ENCODE peak calls at places on chromosomes 16 and 17, in eight cellular contexts. One of them, this sample, is unnamed.

GRCh38 chr16:11201498-11202259 is 54.3 kb downstream of the SOCS1 start:
- DNase-seq in GM23338: peak
- DNase-seq in pancreas: no peak
- DNase-seq in cardiac muscle cell: no peak
- DNase-seq in dorsolateral prefrontal cortex: no peak
- DNase-seq in naive thymus-derived CD4-positive, alpha-beta T cell: no peak
- DNase-seq in heart left ventricle: no peak
- DNase-seq in right atrium auricular region: no peak
- DNase-seq in this sample: peak

GRCh38 chr16:11218324-11218962 is 37.6 kb downstream of the SOCS1 start:
- DNase-seq in GM23338: peak
- DNase-seq in pancreas: no peak
- DNase-seq in cardiac muscle cell: no peak
- DNase-seq in dorsolateral prefrontal cortex: no peak
- DNase-seq in naive thymus-derived CD4-positive, alpha-beta T cell: no peak
- DNase-seq in heart left ventricle: no peak
- DNase-seq in right atrium auricular region: no peak
- DNase-seq in this sample: peak

GRCh38 chr16:20944861-20945390 is 44.4 kb downstream of the LYRM1 start:
- DNase-seq in GM23338: peak
- DNase-seq in pancreas: no peak
- DNase-seq in cardiac muscle cell: no peak
- DNase-seq in dorsolateral prefrontal cortex: no peak
- DNase-seq in naive thymus-derived CD4-positive, alpha-beta T cell: peak
- DNase-seq in heart left ventricle: no peak
- DNase-seq in right atrium auricular region: no peak
- DNase-seq in this sample: peak

GRCh38 chr16:25700547-25700946 is 8.8 kb downstream of the HS3ST4 start:
- DNase-seq in GM23338: no peak
- DNase-seq in pancreas: no peak
- DNase-seq in cardiac muscle cell: no peak
- DNase-seq in dorsolateral prefrontal cortex: no peak
- DNase-seq in naive thymus-derived CD4-positive, alpha-beta T cell: no peak
- DNase-seq in heart left ventricle: no peak
- DNase-seq in right atrium auricular region: no peak
- DNase-seq in this sample: no peak

GRCh38 chr17:38565853-38566665 is 39.7 kb downstream of the SRCIN1 start:
- DNase-seq in GM23338: no peak
- DNase-seq in pancreas: no peak
- DNase-seq in cardiac muscle cell: no peak
- DNase-seq in dorsolateral prefrontal cortex: no peak
- DNase-seq in naive thymus-derived CD4-positive, alpha-beta T cell: no peak
- DNase-seq in heart left ventricle: no peak
- DNase-seq in right atrium auricular region: no peak
- DNase-seq in this sample: no peak

GRCh38 chr17:69607162-69607834 is 192.8 kb downstream of the MAP2K6 start:
- DNase-seq in GM23338: peak
- DNase-seq in pancreas: peak
- DNase-seq in cardiac muscle cell: peak
- DNase-seq in dorsolateral prefrontal cortex: peak
- DNase-seq in naive thymus-derived CD4-positive, alpha-beta T cell: no peak
- DNase-seq in heart left ventricle: peak
- DNase-seq in right atrium auricular region: peak
- DNase-seq in this sample: no peak

GRCh38 chr17:82776454-82776853 is 24.6 kb downstream of the TBCD start:
- DNase-seq in GM23338: no peak
- DNase-seq in pancreas: no peak
- DNase-seq in cardiac muscle cell: no peak
- DNase-seq in dorsolateral prefrontal cortex: no peak
- DNase-seq in naive thymus-derived CD4-positive, alpha-beta T cell: no peak
- DNase-seq in heart left ventricle: no peak
- DNase-seq in right atrium auricular region: no peak
- DNase-seq in this sample: no peak

GRCh38 chr16:69522732-69523404 is 42.9 kb upstream of the NFAT5 start:
- DNase-seq in GM23338: peak
- DNase-seq in pancreas: no peak
- DNase-seq in cardiac muscle cell: no peak
- DNase-seq in dorsolateral prefrontal cortex: no peak
- DNase-seq in naive thymus-derived CD4-positive, alpha-beta T cell: no peak
- DNase-seq in heart left ventricle: no peak
- DNase-seq in right atrium auricular region: no peak
- DNase-seq in this sample: peak

GRCh38 chr17:29010129-29010528 is 4.3 kb upstream of the SEZ6 start:
- DNase-seq in GM23338: no peak
- DNase-seq in pancreas: no peak
- DNase-seq in cardiac muscle cell: no peak
- DNase-seq in dorsolateral prefrontal cortex: no peak
- DNase-seq in naive thymus-derived CD4-positive, alpha-beta T cell: no peak
- DNase-seq in heart left ventricle: no peak
- DNase-seq in right atrium auricular region: no peak
- DNase-seq in this sample: no peak

GRCh38 chr17:79942591-79943353 is 92.9 kb downstream of the TBC1D16 start:
- DNase-seq in GM23338: no peak
- DNase-seq in pancreas: peak
- DNase-seq in cardiac muscle cell: no peak
- DNase-seq in dorsolateral prefrontal cortex: peak
- DNase-seq in naive thymus-derived CD4-positive, alpha-beta T cell: no peak
- DNase-seq in heart left ventricle: no peak
- DNase-seq in right atrium auricular region: no peak
- DNase-seq in this sample: no peak

GRCh38 chr17:74807376-74807775 is 31.2 kb upstream of the NAT9 start:
- DNase-seq in GM23338: no peak
- DNase-seq in pancreas: no peak
- DNase-seq in cardiac muscle cell: peak
- DNase-seq in dorsolateral prefrontal cortex: no peak
- DNase-seq in naive thymus-derived CD4-positive, alpha-beta T cell: no peak
- DNase-seq in heart left ventricle: no peak
- DNase-seq in right atrium auricular region: no peak
- DNase-seq in this sample: no peak

GRCh38 chr17:73343168-73343634 is 31.4 kb upstream of the CDC42EP4 start:
- DNase-seq in GM23338: peak
- DNase-seq in pancreas: peak
- DNase-seq in cardiac muscle cell: peak
- DNase-seq in dorsolateral prefrontal cortex: peak
- DNase-seq in naive thymus-derived CD4-positive, alpha-beta T cell: no peak
- DNase-seq in heart left ventricle: peak
- DNase-seq in right atrium auricular region: peak
- DNase-seq in this sample: peak

GRCh38 chr17:4641297-4642195 is at the start of gene ALOX15:
- DNase-seq in GM23338: peak
- DNase-seq in pancreas: no peak
- DNase-seq in cardiac muscle cell: no peak
- DNase-seq in dorsolateral prefrontal cortex: no peak
- DNase-seq in naive thymus-derived CD4-positive, alpha-beta T cell: no peak
- DNase-seq in heart left ventricle: no peak
- DNase-seq in right atrium auricular region: no peak
- DNase-seq in this sample: no peak

GRCh38 chr17:41796066-41796895 is 9.8 kb upstream of the JUP start:
- DNase-seq in GM23338: no peak
- DNase-seq in pancreas: no peak
- DNase-seq in cardiac muscle cell: no peak
- DNase-seq in dorsolateral prefrontal cortex: no peak
- DNase-seq in naive thymus-derived CD4-positive, alpha-beta T cell: no peak
- DNase-seq in heart left ventricle: no peak
- DNase-seq in right atrium auricular region: no peak
- DNase-seq in this sample: no peak

GRCh38 chr16:89193021-89193575 is 7.2 kb downstream of the SLC22A31 start:
- DNase-seq in GM23338: peak
- DNase-seq in pancreas: peak
- DNase-seq in cardiac muscle cell: peak
- DNase-seq in dorsolateral prefrontal cortex: no peak
- DNase-seq in naive thymus-derived CD4-positive, alpha-beta T cell: peak
- DNase-seq in heart left ventricle: no peak
- DNase-seq in right atrium auricular region: no peak
- DNase-seq in this sample: peak

GRCh38 chr17:58328195-58329034 is at the start of gene TSPOAP1:
- DNase-seq in GM23338: peak
- DNase-seq in pancreas: no peak
- DNase-seq in cardiac muscle cell: no peak
- DNase-seq in dorsolateral prefrontal cortex: no peak
- DNase-seq in naive thymus-derived CD4-positive, alpha-beta T cell: peak
- DNase-seq in heart left ventricle: no peak
- DNase-seq in right atrium auricular region: no peak
- DNase-seq in this sample: peak

GRCh38 chr17:55413825-55414489 is 7.7 kb downstream of the MMD start:
- DNase-seq in GM23338: no peak
- DNase-seq in pancreas: no peak
- DNase-seq in cardiac muscle cell: no peak
- DNase-seq in dorsolateral prefrontal cortex: no peak
- DNase-seq in naive thymus-derived CD4-positive, alpha-beta T cell: no peak
- DNase-seq in heart left ventricle: no peak
- DNase-seq in right atrium auricular region: no peak
- DNase-seq in this sample: no peak

GRCh38 chr17:42111265-42111636 is 1.3 kb downstream of the DHX58 start:
- DNase-seq in GM23338: no peak
- DNase-seq in pancreas: no peak
- DNase-seq in cardiac muscle cell: no peak
- DNase-seq in dorsolateral prefrontal cortex: no peak
- DNase-seq in naive thymus-derived CD4-positive, alpha-beta T cell: no peak
- DNase-seq in heart left ventricle: no peak
- DNase-seq in right atrium auricular region: no peak
- DNase-seq in this sample: no peak

GRCh38 chr16:68227183-68227793 is 8.6 kb downstream of the ESRP2 start:
- DNase-seq in GM23338: no peak
- DNase-seq in pancreas: no peak
- DNase-seq in cardiac muscle cell: no peak
- DNase-seq in dorsolateral prefrontal cortex: no peak
- DNase-seq in naive thymus-derived CD4-positive, alpha-beta T cell: no peak
- DNase-seq in heart left ventricle: no peak
- DNase-seq in right atrium auricular region: peak
- DNase-seq in this sample: no peak

GRCh38 chr16:50229149-50229726 is 37.1 kb upstream of the ADCY7 start:
- DNase-seq in GM23338: no peak
- DNase-seq in pancreas: no peak
- DNase-seq in cardiac muscle cell: no peak
- DNase-seq in dorsolateral prefrontal cortex: no peak
- DNase-seq in naive thymus-derived CD4-positive, alpha-beta T cell: no peak
- DNase-seq in heart left ventricle: no peak
- DNase-seq in right atrium auricular region: no peak
- DNase-seq in this sample: peak

DNA sequence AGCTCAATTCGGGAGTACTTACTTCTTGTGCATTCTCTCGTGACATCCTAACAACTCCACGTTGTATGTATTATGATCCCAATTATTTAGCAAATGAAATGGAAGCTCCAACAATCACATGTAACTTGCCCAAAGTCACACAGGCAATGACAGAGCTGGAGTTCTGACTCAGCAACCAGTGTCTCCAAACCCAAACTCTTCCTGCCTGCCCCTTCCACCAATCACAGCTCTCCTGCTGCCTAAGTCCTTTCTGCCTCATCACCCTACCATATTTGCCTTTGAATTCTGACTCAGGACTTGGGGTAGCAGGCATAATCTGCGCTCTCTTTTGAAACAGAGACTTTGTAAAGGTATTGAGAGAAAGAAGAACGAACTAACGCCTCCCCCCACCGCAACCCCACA is 245.2 kb upstream of the MAF start:
- DNase-seq in GM23338: no peak
- DNase-seq in pancreas: no peak
- DNase-seq in cardiac muscle cell: no peak
- DNase-seq in dorsolateral prefrontal cortex: no peak
- DNase-seq in naive thymus-derived CD4-positive, alpha-beta T cell: no peak
- DNase-seq in heart left ventricle: no peak
- DNase-seq in right atrium auricular region: no peak
- DNase-seq in this sample: peak
- H3K4me3 ChIP-seq in GM23338: no peak
- H3K4me3 ChIP-seq in pancreas: no peak
- H3K4me3 ChIP-seq in cardiac muscle cell: no peak
- H3K4me3 ChIP-seq in dorsolateral prefrontal cortex: no peak
- H3K4me3 ChIP-seq in naive thymus-derived CD4-positive, alpha-beta T cell: no peak
- H3K4me3 ChIP-seq in heart left ventricle: no peak
- H3K4me3 ChIP-seq in right atrium auricular region: no peak
- H3K4me3 ChIP-seq in this sample: peak

GRCh38 chr17:15103785-15104184 is 161.3 kb downstream of the PMP22 start:
- DNase-seq in GM23338: no peak
- DNase-seq in pancreas: no peak
- DNase-seq in cardiac muscle cell: no peak
- DNase-seq in dorsolateral prefrontal cortex: no peak
- DNase-seq in naive thymus-derived CD4-positive, alpha-beta T cell: no peak
- DNase-seq in heart left ventricle: no peak
- DNase-seq in right atrium auricular region: no peak
- DNase-seq in this sample: no peak
- H3K4me3 ChIP-seq in GM23338: no peak
- H3K4me3 ChIP-seq in pancreas: no peak
- H3K4me3 ChIP-seq in cardiac muscle cell: no peak
- H3K4me3 ChIP-seq in dorsolateral prefrontal cortex: no peak
- H3K4me3 ChIP-seq in naive thymus-derived CD4-positive, alpha-beta T cell: no peak
- H3K4me3 ChIP-seq in heart left ventricle: no peak
- H3K4me3 ChIP-seq in right atrium auricular region: no peak
- H3K4me3 ChIP-seq in this sample: no peak

DNA sequence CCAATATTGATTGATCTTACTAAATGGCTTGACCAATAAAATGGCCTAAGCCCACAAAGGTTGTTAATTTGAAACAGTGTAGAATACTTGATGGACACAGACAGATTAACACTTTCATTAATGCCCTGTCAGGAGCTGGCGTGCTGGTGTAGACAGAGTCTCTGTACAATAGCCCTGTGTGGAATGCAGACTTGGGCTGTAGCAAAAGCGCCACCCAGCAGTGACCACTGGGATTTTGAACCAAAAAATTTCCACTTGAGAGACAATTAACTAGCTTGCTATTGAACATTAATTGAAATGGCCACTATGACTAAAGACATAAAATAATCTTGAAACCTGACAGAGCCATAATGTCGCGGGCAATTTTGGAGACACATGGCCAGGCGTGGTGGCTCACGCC is 19.7 kb upstream of the GUCY2D start:
- DNase-seq in GM23338: peak
- DNase-seq in pancreas: no peak
- DNase-seq in cardiac muscle cell: peak
- DNase-seq in dorsolateral prefrontal cortex: no peak
- DNase-seq in naive thymus-derived CD4-positive, alpha-beta T cell: no peak
- DNase-seq in heart left ventricle: no peak
- DNase-seq in right atrium auricular region: no peak
- DNase-seq in this sample: no peak
- H3K4me3 ChIP-seq in GM23338: no peak
- H3K4me3 ChIP-seq in pancreas: no peak
- H3K4me3 ChIP-seq in cardiac muscle cell: no peak
- H3K4me3 ChIP-seq in dorsolateral prefrontal cortex: no peak
- H3K4me3 ChIP-seq in naive thymus-derived CD4-positive, alpha-beta T cell: no peak
- H3K4me3 ChIP-seq in heart left ventricle: no peak
- H3K4me3 ChIP-seq in right atrium auricular region: no peak
- H3K4me3 ChIP-seq in this sample: no peak

DNA sequence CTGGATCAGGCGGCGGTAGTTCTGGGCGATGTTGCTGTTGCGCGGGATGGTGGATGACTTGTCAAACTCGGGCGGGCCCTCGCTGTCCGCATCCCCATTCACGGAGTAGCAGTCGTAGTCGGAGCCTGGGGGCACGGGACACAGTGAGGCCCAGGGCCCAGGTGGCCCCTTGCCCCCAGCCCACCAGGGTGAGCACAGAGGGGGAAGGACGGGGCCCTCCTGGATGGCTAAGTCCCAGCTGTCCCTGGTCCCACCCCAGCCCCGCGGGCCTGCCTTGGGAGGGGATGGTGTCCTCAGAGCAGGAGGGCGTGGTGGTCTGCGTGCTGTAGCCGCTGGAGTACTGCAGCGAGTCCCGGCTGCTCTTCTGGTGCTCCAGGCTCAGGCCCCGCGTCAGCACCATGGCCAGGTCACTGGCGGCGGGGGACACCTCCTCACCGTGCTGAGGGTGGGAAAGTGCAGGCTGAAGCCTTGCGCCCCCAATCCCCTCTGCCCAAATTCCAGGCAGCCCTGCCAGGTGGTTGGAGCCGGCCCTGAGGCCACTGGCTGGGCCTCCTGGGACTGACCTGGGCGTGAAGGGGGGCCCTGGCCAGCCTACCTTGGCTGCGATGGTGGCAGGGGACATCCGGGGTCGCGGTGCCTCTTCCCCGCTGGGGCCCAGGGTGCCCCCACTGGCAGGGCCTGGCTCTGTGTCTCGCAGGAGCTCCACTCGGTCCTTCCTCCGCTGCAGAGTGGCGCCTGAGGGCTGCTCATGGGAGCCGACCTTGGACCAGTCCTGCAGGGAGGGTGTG is 18.2 kb downstream of the IL34 start:
- DNase-seq in GM23338: peak
- DNase-seq in pancreas: no peak
- DNase-seq in cardiac muscle cell: no peak
- DNase-seq in dorsolateral prefrontal cortex: no peak
- DNase-seq in naive thymus-derived CD4-positive, alpha-beta T cell: no peak
- DNase-seq in heart left ventricle: peak
- DNase-seq in right atrium auricular region: no peak
- DNase-seq in this sample: no peak
- H3K4me3 ChIP-seq in GM23338: no peak
- H3K4me3 ChIP-seq in pancreas: no peak
- H3K4me3 ChIP-seq in cardiac muscle cell: no peak
- H3K4me3 ChIP-seq in dorsolateral prefrontal cortex: no peak
- H3K4me3 ChIP-seq in naive thymus-derived CD4-positive, alpha-beta T cell: no peak
- H3K4me3 ChIP-seq in heart left ventricle: no peak
- H3K4me3 ChIP-seq in right atrium auricular region: no peak
- H3K4me3 ChIP-seq in this sample: no peak